ENCODE peak calls at places on chromosomes 6 and 20, in four cellular contexts. M, C, N and B are unnamed samples.

GRCh38 chr6:21999012-21999528 is 297.8 kb downstream of the PRL start:
- DNase-seq in M (no peak), C (no peak), N (no peak), B (no peak)

GRCh38 chr6:1592852-1593251 is 16.9 kb upstream of the FOXC1 start:
- DNase-seq in M (no peak), C (no peak), N (no peak), B (no peak)

GRCh38 chr20:50267041-50267865 is 76.6 kb downstream of the CEBPB start:
- DNase-seq in C (no peak), N (peak; percentile 70), M (no peak), B (no peak)

GRCh38 chr20:9458075-9458818 is 56.1 kb upstream of the LAMP5 start:
- DNase-seq in C (peak; percentile 20), N (no peak), M (no peak), B (no peak)

GRCh38 chr20:58889334-58890072 is 37.0 kb downstream of the GNAS start:
- DNase-seq in M (no peak), C (peak; percentile 58), N (no peak), B (no peak)

GRCh38 chr20:13684566-13685222 is 46.0 kb upstream of the TASP1 start:
- DNase-seq in M (no peak), C (peak; percentile 81), N (no peak), B (no peak)

GRCh38 chr6:51568771-51569170 is 518.6 kb downstream of the PKHD1 start:
- DNase-seq in M (no peak), N (no peak), C (no peak), B (no peak)

GRCh38 chr6:131937703-131938631 is 13.2 kb downstream of the CCN2 start:
- DNase-seq in N (no peak), M (no peak), C (no peak), B (no peak)

GRCh38 chr6:15371151-15371550 is 125.3 kb downstream of the JARID2 start:
- DNase-seq in M (no peak), C (no peak), N (no peak), B (no peak)